ENCODE peak calls at places on chromosomes 3 and 15, in seven cellular contexts. S, I, Y, F, W, T and N are unnamed samples.

GRCh38 chr15:29319823-29320222 is 50.2 kb upstream of the NSMCE3 start:
- DNase-seq in S (no peak), I (no peak), Y (no peak), F (no peak), W (no peak), T (no peak), N (no peak)

GRCh38 chr3:100183608-100184125 is 69.4 kb upstream of the FILIP1L start:
- DNase-seq in S (no peak), I (no peak), Y (no peak), F (no peak), W (no peak), T (no peak), N (no peak)

GRCh38 chr3:10339376-10339955 is 18.6 kb upstream of the SEC13 start:
- DNase-seq in S (no peak), I (no peak), Y (no peak), F (no peak), W (no peak), T (no peak), N (no peak)

GRCh38 chr3:139548801-139549200 is 9.3 kb upstream of the RBP1 start:
- DNase-seq in S (no peak), I (no peak), Y (no peak), F (no peak), W (no peak), T (no peak), N (no peak)

GRCh38 chr3:186953011-186953487 is 22.7 kb downstream of the ST6GAL1 start:
- DNase-seq in S (no peak), I (no peak), Y (no peak), F (no peak), W (peak), T (no peak), N (no peak)

GRCh38 chr3:81462921-81463320 is 298.5 kb downstream of the GBE1 start:
- DNase-seq in S (no peak), I (no peak), Y (no peak), F (no peak), W (peak), T (no peak), N (no peak)

GRCh38 chr3:51955893-51956770 is 951 bp downstream of the GPR62 start:
- DNase-seq in S (no peak), I (peak), Y (no peak), F (peak), W (peak), T (peak), N (no peak)

GRCh38 chr3:42591811-42592210 is 1.2 kb downstream of the SS18L2 start:
- DNase-seq in S (no peak), I (no peak), Y (no peak), F (no peak), W (no peak), T (no peak), N (no peak)

GRCh38 chr15:49877117-49877860 is 241.7 kb downstream of the ATP8B4 start:
- DNase-seq in S (no peak), I (peak), Y (no peak), F (no peak), W (no peak), T (no peak), N (no peak)

GRCh38 chr15:43100971-43101370 is 4.9 kb downstream of the UBR1 start:
- DNase-seq in S (no peak), I (no peak), Y (no peak), F (no peak), W (no peak), T (no peak), N (no peak)

GRCh38 chr3:110814170-110815007 is 257.2 kb upstream of the NECTIN3 start:
- DNase-seq in S (no peak), I (no peak), Y (peak), F (no peak), W (peak), T (no peak), N (no peak)

GRCh38 chr3:100002599-100003350 is 111.5 kb downstream of the FILIP1L start:
- DNase-seq in S (no peak), I (no peak), Y (peak), F (no peak), W (peak), T (no peak), N (no peak)

GRCh38 chr15:89512631-89513030 is 16.2 kb upstream of the RHCG start:
- DNase-seq in S (no peak), I (no peak), Y (no peak), F (no peak), W (no peak), T (no peak), N (no peak)

GRCh38 chr15:89514596-89515406 is 18.4 kb upstream of the RHCG start:
- DNase-seq in S (no peak), I (no peak), Y (no peak), F (no peak), W (no peak), T (no peak), N (no peak)

GRCh38 chr15:89513284-89513683 is 16.9 kb upstream of the RHCG start:
- DNase-seq in S (no peak), I (no peak), Y (no peak), F (no peak), W (no peak), T (no peak), N (no peak)

GRCh38 chr15:89515477-89515876 is 19.1 kb upstream of the RHCG start:
- DNase-seq in S (no peak), I (no peak), Y (no peak), F (no peak), W (no peak), T (no peak), N (no peak)

DNA sequence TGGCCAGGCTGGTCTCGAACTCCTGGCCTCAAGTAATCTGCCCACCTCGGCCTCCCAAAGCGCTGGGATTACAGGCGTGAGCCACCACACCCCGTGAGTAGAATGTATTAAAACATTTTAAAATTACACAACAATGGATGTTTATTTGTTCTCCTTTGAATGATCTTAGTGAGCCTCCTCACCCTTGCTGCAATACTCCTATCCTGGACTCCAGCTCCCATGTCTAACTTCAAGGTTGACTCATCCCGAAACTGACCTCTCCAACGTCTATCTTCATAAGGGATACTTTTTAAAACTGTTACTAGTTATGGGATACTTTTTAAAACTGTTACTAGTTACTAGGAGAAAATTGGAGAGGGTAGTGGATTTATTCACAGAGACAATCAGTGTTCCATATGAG is 17.8 kb upstream of the RHCG start:
- DNase-seq in S (no peak), I (no peak), Y (no peak), F (no peak), W (no peak), T (no peak), N (no peak)
- H3K27ac ChIP-seq in S (no peak), I (no peak), Y (no peak), F (no peak), W (no peak), T (no peak), N (no peak)

DNA sequence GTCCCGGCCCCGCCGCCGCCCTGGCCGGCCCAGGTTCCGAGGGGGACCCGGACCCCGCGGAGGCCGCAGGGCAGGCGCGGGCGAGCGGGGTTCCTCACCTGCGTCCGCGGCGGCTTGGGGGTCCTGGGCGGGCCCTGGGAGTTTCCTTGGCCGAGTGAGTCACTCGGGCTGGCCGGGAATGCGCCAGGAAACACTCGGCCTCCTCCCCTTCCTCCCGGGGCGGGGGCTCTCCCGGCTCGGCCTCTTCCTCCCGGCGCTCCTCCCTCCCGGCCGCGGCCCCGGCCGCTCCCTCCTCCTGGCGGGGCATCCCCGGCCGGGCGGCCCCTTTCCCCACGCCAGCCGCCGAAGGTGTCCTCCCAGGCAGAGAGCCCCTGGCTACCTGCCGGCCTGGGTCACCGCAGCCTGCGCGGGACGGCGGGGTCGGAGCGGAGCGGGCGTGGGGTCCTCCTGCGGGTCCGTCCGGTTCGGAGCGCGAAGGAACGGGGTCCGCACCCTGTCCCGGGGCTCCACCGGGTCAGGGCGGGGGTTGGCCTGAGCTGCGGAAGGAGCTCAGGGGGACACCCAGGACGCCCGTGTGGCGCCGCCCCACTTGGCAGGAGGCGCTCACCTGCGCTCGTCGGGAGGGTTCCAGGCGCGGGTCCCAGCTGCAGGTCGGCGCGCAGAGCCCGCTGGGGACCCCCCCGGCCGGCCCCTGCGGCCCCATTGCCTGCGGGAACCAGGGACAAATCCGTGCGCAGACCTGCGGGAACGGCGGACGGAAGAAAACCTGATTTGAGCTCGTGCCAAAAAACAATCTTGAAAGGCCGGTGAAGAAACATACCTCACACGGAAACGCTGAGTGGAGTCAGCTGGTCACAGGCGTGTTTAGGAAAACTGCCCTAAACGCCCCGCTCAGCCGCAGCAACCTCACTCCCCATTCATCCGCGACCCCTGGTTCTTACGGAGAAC is at the start of gene CYFIP1:
- DNase-seq in S (no peak), I (peak), Y (peak), F (peak), W (peak), T (peak), N (peak)
- H3K27ac ChIP-seq in S (no peak), I (peak), Y (peak), F (peak), W (peak), T (peak), N (peak)

DNA sequence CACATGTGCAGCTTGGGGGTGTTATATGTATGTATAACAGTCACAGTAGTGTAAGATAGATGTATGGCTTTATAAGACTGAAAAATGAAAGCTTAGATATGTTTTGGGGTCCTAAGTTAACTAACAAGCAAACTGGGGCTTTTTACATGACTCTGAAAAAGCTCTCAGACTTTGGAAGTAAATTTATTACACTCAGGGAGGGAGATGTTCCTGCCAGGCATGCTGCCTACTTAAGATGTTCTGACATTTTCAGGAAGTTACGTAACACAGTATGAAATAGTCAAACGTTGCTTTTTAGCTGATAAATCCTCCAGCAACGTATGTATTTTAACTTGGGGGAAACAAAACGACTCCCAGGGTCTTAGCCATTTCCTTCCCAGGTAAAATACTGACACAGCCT is 1.7 kb upstream of the IFT57 start:
- DNase-seq in S (no peak), I (peak), Y (no peak), F (no peak), W (no peak), T (peak), N (no peak)
- H3K27ac ChIP-seq in S (peak), I (no peak), Y (no peak), F (no peak), W (no peak), T (peak), N (no peak)

GRCh38 chr15:79314811-79315210 is 3.9 kb downstream of the TMED3 start:
- DNase-seq in S (no peak), I (no peak), Y (no peak), F (no peak), W (no peak), T (no peak), N (no peak)
- H3K27ac ChIP-seq in S (no peak), I (no peak), Y (no peak), F (no peak), W (no peak), T (no peak), N (no peak)

GRCh38 chr3:113607219-113607596 is 74.9 kb downstream of the SIDT1 start:
- DNase-seq in S (no peak), I (no peak), Y (no peak), F (no peak), W (no peak), T (no peak), N (no peak)
- H3K27ac ChIP-seq in S (no peak), I (no peak), Y (no peak), F (no peak), W (no peak), T (no peak), N (no peak)

GRCh38 chr15:74179101-74179841 is 5.8 kb downstream of the ISLR start:
- DNase-seq in S (no peak), I (peak), Y (peak), F (peak), W (peak), T (no peak), N (peak)
- H3K27ac ChIP-seq in S (no peak), I (peak), Y (peak), F (peak), W (peak), T (no peak), N (no peak)

DNA sequence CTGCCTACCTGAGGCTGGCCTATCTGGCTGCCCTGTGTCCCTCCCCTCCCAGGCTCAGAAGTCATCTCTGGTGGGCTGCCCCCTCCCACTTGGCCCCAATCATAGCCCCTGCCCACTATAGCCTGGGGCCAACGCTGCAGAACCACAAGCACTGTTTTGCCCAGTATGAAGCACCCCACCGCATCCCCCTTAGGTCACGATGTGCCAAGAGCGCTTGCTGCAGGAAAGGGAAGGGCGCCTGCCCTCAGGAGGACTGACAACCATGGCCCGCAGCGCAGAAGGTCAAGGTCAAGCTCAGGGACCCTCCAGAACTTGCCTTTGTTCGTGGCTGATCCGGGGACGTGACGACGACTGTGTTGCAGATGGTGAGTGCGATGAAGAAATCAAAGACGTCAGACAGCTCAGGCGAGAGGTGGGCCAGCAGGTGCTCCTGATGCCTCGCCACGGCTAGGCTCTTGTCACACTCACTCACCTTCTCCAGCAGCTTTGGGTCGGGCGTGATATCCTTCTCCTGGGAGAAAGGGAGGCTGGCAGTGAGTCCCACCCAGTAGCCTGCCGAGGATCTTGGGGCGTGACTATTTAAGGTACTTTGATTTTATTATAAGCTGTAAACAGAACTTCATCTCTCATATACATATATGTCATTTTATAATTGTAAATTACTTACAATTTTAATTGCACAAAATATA is 146.6 kb downstream of the ATP10A start:
- DNase-seq in S (no peak), I (no peak), Y (no peak), F (no peak), W (no peak), T (no peak), N (no peak)
- H3K27ac ChIP-seq in S (no peak), I (no peak), Y (no peak), F (no peak), W (no peak), T (no peak), N (no peak)

GRCh38 chr3:58531956-58532355 is 5.0 kb downstream of the ACOX2 start:
- DNase-seq in S (no peak), I (no peak), Y (no peak), F (no peak), W (no peak), T (peak), N (no peak)
- H3K27ac ChIP-seq in S (no peak), I (no peak), Y (no peak), F (no peak), W (no peak), T (no peak), N (no peak)

GRCh38 chr15:95842576-95842975 is 487.9 kb upstream of the NR2F2 start:
- DNase-seq in S (no peak), I (no peak), Y (no peak), F (no peak), W (no peak), T (no peak), N (no peak)

GRCh38 chr15:95850837-95851236 is 479.7 kb upstream of the NR2F2 start:
- DNase-seq in S (no peak), I (no peak), Y (no peak), F (no peak), W (no peak), T (peak), N (no peak)

GRCh38 chr15:95848126-95848525 is 482.4 kb upstream of the NR2F2 start:
- DNase-seq in S (no peak), I (no peak), Y (no peak), F (no peak), W (no peak), T (no peak), N (no peak)

GRCh38 chr15:95843241-95843851 is 487.2 kb upstream of the NR2F2 start:
- DNase-seq in S (no peak), I (peak), Y (no peak), F (no peak), W (peak), T (peak), N (no peak)

DNA sequence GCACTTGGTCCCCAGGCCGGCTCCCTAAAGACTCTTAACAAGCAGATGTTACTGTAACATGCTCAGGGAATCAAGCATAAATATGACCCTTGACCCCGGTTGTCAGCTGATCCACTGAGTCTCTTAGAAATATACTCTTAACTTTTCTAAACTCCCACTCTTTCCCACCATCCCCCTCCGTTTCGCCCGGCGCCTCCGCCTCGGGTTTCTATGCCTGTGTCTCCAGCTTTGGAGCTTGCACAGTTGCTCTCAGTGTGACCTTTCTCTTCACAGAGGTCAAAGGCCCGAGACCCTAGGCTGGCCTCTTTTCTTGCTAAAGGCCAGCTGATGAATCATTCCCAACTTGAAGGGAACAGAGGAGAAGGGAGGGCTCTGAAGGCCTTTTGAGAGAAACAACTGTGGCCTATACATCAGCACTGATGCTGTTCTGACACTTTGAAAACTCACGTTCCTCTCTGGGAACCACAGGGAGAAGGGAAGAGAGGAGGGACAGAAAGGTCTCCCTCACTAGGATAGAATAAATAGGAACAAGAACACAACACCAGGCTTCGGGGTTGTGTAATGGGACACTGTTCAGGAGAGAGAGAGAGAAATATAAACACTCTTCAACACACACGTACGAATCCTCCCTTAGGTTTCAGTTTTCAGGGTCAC is 484.5 kb upstream of the NR2F2 start:
- DNase-seq in S (no peak), I (peak), Y (peak), F (no peak), W (no peak), T (no peak), N (no peak)
- H3K27ac ChIP-seq in S (no peak), I (peak), Y (peak), F (no peak), W (no peak), T (no peak), N (no peak)